ENCODE peak calls at places on chromosomes 12 and 14, in five cellular contexts. N is K562, T is stomach, B is uterus, J is sigmoid colon. Z is an unnamed sample.

GRCh38 chr14:106200539-106201310 is 674.3 kb downstream of the TMEM121 start:
- DNase-seq in J (no peak), T (no peak), N (no peak), B (no peak), Z (no peak)

GRCh38 chr14:85087201-85087600 is 442.7 kb upstream of the FLRT2 start:
- DNase-seq in J (no peak), B (no peak), N (no peak), T (no peak), Z (no peak)

GRCh38 chr12:1611775-1612174 is 17.3 kb upstream of the WNT5B start:
- DNase-seq in J (no peak), T (no peak), N (no peak), B (no peak), Z (no peak)

GRCh38 chr14:36829547-36829946 is 167.9 kb downstream of the PAX9 start:
- DNase-seq in B (no peak), T (no peak), J (no peak), N (no peak), Z (no peak)

GRCh38 chr14:54256156-54256555 is 140.7 kb upstream of the CDKN3 start:
- DNase-seq in N (no peak), T (no peak), J (no peak), B (no peak), Z (no peak)

GRCh38 chr14:92531151-92531873 is 17.7 kb downstream of the RIN3 start:
- DNase-seq in J (peak), T (no peak), N (no peak), B (no peak), Z (no peak)

GRCh38 chr12:71152838-71153237 is 5.0 kb downstream of the TSPAN8 start:
- DNase-seq in T (no peak), N (no peak), J (no peak), B (no peak), Z (no peak)

GRCh38 chr14:76647699-76648298 is 113.5 kb upstream of the VASH1 start:
- DNase-seq in B (no peak), N (peak), T (no peak), J (no peak), Z (peak)

GRCh38 chr12:90954921-90955320 is at the start of gene CCER1:
- DNase-seq in N (no peak), J (no peak), T (no peak), B (no peak), Z (no peak)

GRCh38 chr14:37709419-37710195 is 114.2 kb downstream of the TTC6 start:
- DNase-seq in B (no peak), J (no peak), N (no peak), T (no peak), Z (no peak)

GRCh38 chr14:64112859-64113258 is 181.3 kb downstream of the ESR2 start:
- DNase-seq in T (peak), J (no peak), B (no peak), N (no peak), Z (no peak)
- TF ChIP-seq POLR2A in T (no peak), J (no peak), B (no peak), N (no peak), Z (no peak)

DNA sequence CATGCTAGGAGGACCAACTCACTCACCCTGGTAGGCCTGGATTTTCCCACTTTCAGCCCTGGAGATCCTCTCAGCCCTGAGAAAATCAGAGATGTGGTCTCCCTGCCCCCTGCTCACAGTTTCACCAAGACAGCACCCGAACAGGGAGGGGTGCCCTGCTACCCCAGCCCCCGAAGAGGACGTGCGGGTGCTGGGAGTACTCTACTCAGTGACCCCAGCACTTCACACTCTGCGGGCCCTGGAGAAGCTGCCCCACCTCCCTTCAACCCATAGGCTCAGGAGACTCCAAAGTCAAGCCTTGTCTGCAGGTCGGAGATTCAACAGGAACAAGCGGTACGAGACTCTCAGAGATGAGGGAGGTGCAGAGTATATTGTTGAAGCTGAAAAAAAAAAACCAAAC is 66.5 kb downstream of the RIMBP2 start:
- DNase-seq in N (no peak), T (no peak), J (no peak), B (no peak), Z (no peak)
- H3K4me3 ChIP-seq in N (no peak), T (no peak), J (no peak), B (no peak), Z (no peak)

DNA sequence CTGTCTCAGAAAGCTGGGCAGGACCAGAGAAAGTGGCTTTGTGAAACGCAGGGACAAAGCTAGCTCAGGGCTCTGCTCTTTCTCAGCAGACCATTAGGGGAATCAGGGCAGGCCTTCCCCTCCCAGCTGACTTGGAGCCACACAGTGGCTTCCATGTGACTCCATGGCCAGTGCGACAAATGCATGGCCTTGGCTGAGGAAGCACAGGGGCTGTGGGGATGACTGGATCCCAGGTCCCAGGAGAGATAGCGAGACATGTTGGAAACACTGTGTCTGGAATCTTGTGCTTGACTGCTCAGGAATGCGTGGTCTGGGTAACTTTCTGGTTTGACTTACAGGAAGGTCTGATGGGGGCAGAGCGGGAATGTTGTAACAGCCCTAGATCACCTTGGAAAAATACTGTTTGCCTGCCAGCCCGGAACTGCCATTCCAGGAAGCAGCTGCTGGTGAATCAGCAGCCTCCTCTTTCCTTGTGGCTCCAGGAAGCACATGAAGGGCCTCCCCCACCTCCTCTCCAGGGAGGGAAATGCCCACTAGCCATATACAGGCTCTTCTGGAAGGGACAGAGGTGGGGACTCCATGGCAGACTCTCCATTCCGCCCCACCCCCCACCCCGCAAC is 133.5 kb upstream of the HIF1A start:
- DNase-seq in N (peak), T (peak), B (peak), J (peak), Z (peak)
- TF ChIP-seq POLR2A in N (no peak), T (no peak), B (no peak), J (no peak), Z (no peak)

GRCh38 chr14:55848964-55849363 is 269.0 kb downstream of the KTN1 start:
- DNase-seq in N (no peak), J (no peak), T (no peak), B (no peak), Z (no peak)
- H3K4me3 ChIP-seq in N (no peak), J (no peak), T (no peak), B (no peak), Z (no peak)

GRCh38 chr14:104735830-104736642 is 12.0 kb downstream of the ADSS1 start:
- DNase-seq in J (peak), T (peak), B (peak), N (no peak), Z (peak)
- TF ChIP-seq POLR2A in J (no peak), T (no peak), B (no peak), N (no peak), Z (no peak)

GRCh38 chr12:132148368-132149045 is 4.2 kb downstream of the NOC4L start:
- DNase-seq in J (peak), B (no peak), N (no peak), T (no peak), Z (no peak)
- H3K4me3 ChIP-seq in J (no peak), B (no peak), N (no peak), T (no peak), Z (no peak)

DNA sequence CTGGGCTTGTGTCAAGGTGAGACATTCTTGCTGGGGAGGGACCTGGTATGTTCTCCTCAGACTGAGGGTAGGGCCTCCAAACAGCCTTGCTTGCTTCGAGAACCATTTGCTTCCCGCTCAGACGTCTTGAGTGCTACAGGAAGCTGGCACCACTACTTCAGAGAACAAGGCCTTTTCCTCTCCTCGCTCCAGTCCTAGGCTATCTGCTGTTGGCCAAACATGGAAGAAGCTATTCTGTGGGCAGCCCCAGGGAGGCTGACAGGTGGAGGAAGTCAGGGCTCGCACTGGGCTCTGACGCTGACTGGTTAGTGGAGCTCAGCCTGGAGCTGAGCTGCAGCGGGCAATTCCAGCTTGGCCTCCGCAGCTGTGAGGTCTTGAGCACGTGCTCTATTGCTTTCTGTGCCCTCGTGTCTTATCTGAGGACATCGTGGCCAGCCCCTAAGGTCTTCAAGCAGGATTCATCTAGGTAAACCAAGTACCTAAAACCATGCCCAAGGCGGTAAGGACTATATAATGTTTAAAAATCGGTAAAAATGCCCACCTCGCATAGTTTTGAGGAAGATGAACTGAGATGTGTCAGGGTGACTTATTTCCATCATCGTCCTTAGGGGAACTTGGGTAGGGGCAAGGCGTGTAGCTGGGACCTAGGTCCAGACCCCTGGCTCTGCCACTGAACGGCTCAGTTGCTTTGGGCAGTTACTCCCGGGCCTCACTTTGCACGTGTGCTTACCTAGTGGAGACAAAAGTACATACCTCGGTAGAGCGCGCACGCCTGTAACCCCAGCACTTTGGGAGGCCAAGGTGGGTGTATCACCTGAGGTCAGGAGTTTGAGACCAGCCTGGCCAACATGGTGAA is 4.3 kb downstream of the GAPDH start:
- DNase-seq in B (no peak), T (no peak), J (peak), N (no peak), Z (no peak)
- TF ChIP-seq POLR2A in B (no peak), T (no peak), J (no peak), N (peak), Z (no peak)

GRCh38 chr12:120579179-120579578 is 2.0 kb downstream of the POP5 start:
- DNase-seq in T (no peak), B (no peak), J (no peak), N (no peak), Z (no peak)

GRCh38 chr12:120580787-120581723 is at the start of gene POP5:
- DNase-seq in N (peak), T (peak), B (peak), J (peak), Z (peak)

GRCh38 chr12:120583478-120584030 is 2.4 kb upstream of the POP5 start:
- DNase-seq in B (peak), N (peak), T (peak), J (peak), Z (peak)

GRCh38 chr12:120584343-120585149 is 3.3 kb upstream of the POP5 start:
- DNase-seq in N (peak), J (peak), T (peak), B (peak), Z (peak)

GRCh38 chr12:120581998-120582397 is 796 bp upstream of the POP5 start:
- DNase-seq in T (no peak), B (no peak), J (no peak), N (no peak), Z (no peak)
- H3K4me3 ChIP-seq in T (peak), B (peak), J (peak), N (peak), Z (no peak)

GRCh38 chr14:33294419-33294818 is 355.7 kb downstream of the NPAS3 start:
- DNase-seq in B (no peak), N (no peak), J (no peak), T (no peak), Z (no peak)

GRCh38 chr14:33287204-33287603 is 348.5 kb downstream of the NPAS3 start:
- DNase-seq in B (no peak), T (no peak), N (no peak), J (no peak), Z (no peak)

GRCh38 chr14:33285902-33286700 is 347.4 kb downstream of the NPAS3 start:
- DNase-seq in J (no peak), B (no peak), N (no peak), T (no peak), Z (no peak)

GRCh38 chr14:33297565-33297964 is 358.9 kb downstream of the NPAS3 start:
- DNase-seq in B (no peak), J (no peak), N (no peak), T (no peak), Z (no peak)

GRCh38 chr14:33291529-33292104 is 352.9 kb downstream of the NPAS3 start:
- DNase-seq in B (no peak), T (no peak), J (no peak), N (no peak), Z (no peak)
- TF ChIP-seq POLR2A in B (no peak), T (no peak), J (no peak), N (no peak), Z (no peak)

Z was measured in lower leg skin.